ENCODE peak calls at places on chromosomes 12 and 14, in eight cellular contexts. U is fibroblast of lung, A is mammary epithelial cell, W is GM12878, J is HepG2, Y is HCT116, M is endothelial cell of umbilical vein, R is MM.1S. B is an unnamed sample. For H3K79me2 and H3K9me3, the result is how much of the 10 kb centered on the place peaks cover.

GRCh38 chr12:123928274-123928865 is 44.3 kb downstream of the CCDC92 start:
- DNase-seq in J (no peak), U (no peak), W (no peak), M (no peak), A (no peak), Y (no peak), R (peak), B (no peak)

GRCh38 chr14:53278602-53279506 is 125.7 kb upstream of the DDHD1 start:
- DNase-seq in A (peak), W (no peak), U (peak), Y (no peak), R (no peak), M (peak), J (peak), B (no peak)

GRCh38 chr14:75051556-75051899 is 261 bp upstream of the MLH3 start:
- DNase-seq in U (no peak), A (no peak), J (no peak), R (no peak), W (no peak), M (no peak), Y (no peak), B (no peak)

GRCh38 chr12:42692749-42693148 is 103.2 kb upstream of the PRICKLE1 start:
- DNase-seq in Y (no peak), W (no peak), U (no peak), J (no peak), R (no peak), A (no peak), M (no peak), B (no peak)

GRCh38 chr14:75274045-75274898 is 4.4 kb upstream of the FOS start:
- DNase-seq in W (no peak), U (no peak), A (no peak), R (no peak), J (no peak), M (no peak), Y (no peak), B (no peak)

GRCh38 chr12:84813780-84814663 is 98.6 kb downstream of the SLC6A15 start:
- DNase-seq in R (peak), Y (no peak), J (no peak), W (no peak), M (no peak), A (no peak), U (no peak), B (no peak)

GRCh38 chr14:46048127-46048526 is 603.5 kb downstream of the RPL10L start:
- DNase-seq in R (no peak), M (peak), Y (peak), J (peak), U (peak), A (peak), W (peak), B (no peak)

GRCh38 chr12:28497889-28498411 is 307.7 kb downstream of the CCDC91 start:
- DNase-seq in R (peak), W (peak), J (no peak), U (peak), M (peak), Y (peak), A (peak), B (peak)

GRCh38 chr12:52074006-52074405 is 4.2 kb downstream of the ATG101 start:
- DNase-seq in J (no peak), A (no peak), W (peak), Y (no peak), M (no peak), R (no peak), U (no peak), B (peak)

GRCh38 chr12:114501474-114501807 is 95.5 kb upstream of the TBX5 start:
- DNase-seq in M (no peak), Y (no peak), U (no peak), W (no peak), A (no peak), J (no peak), R (no peak), B (no peak)

GRCh38 chr12:65596514-65597010 is 227.7 kb upstream of the HMGA2 start:
- DNase-seq in J (no peak), Y (no peak), R (no peak), M (no peak), W (no peak), U (no peak), A (peak), B (peak)

GRCh38 chr12:69779928-69780327 is 41.3 kb downstream of the RAB3IP start:
- DNase-seq in Y (peak), M (peak), W (no peak), U (peak), R (no peak), A (peak), J (no peak), B (peak)

GRCh38 chr14:72965249-72965648 is 39.0 kb downstream of the DCAF4 start:
- DNase-seq in J (peak), R (no peak), M (no peak), U (peak), A (peak), W (no peak), Y (no peak), B (no peak)

GRCh38 chr12:115934877-115935276 is 342.6 kb downstream of the MED13L start:
- DNase-seq in M (no peak), R (no peak), A (no peak), J (no peak), W (no peak), Y (no peak), U (no peak), B (no peak)

GRCh38 chr14:103207038-103207403 is 83.8 kb downstream of the TNFAIP2 start:
- DNase-seq in A (no peak), W (no peak), J (no peak), Y (no peak), U (peak), M (no peak), R (no peak), B (peak)

GRCh38 chr12:3698218-3698974 is 54.5 kb downstream of the CRACR2A start:
- DNase-seq in W (no peak), Y (no peak), R (no peak), U (peak), M (peak), J (no peak), A (peak), B (peak)

GRCh38 chr12:466762-467161 is 7.0 kb downstream of the B4GALNT3 start:
- DNase-seq in A (no peak), M (no peak), J (no peak), U (no peak), W (no peak), R (no peak), Y (no peak), B (no peak)

GRCh38 chr14:23141706-23142467 is 22.8 kb upstream of the CEBPE start:
- DNase-seq in Y (no peak), A (peak), J (no peak), W (no peak), M (no peak), U (peak), R (no peak), B (peak)

GRCh38 chr12:6845395-6845794 is 4.7 kb downstream of the GNB3 start:
- DNase-seq in A (no peak), J (no peak), M (no peak), U (no peak), Y (no peak), W (no peak), R (no peak), B (peak)

GRCh38 chr14:27205036-27205435 is 607.2 kb upstream of the NOVA1 start:
- DNase-seq in R (no peak), U (no peak), W (no peak), Y (no peak), M (no peak), A (no peak), J (no peak), B (no peak)

GRCh38 chr12:30792648-30793499 is 38.1 kb upstream of the CAPRIN2 start:
- DNase-seq in U (peak), J (peak), W (no peak), A (peak), M (peak), Y (peak), R (no peak), B (peak)

GRCh38 chr12:104136577-104136976 is 1.4 kb downstream of the NFYB start:
- DNase-seq in M (peak), J (no peak), U (peak), R (no peak), W (no peak), Y (no peak), A (no peak), B (peak)

GRCh38 chr12:51200156-51200555 is 17.7 kb downstream of the POU6F1 start:
- DNase-seq in U (no peak), W (no peak), Y (no peak), A (no peak), M (no peak), R (no peak), J (no peak), B (no peak)

GRCh38 chr12:563250-563781 is 99.9 kb downstream of the NINJ2 start:
- DNase-seq in A (peak), R (no peak), W (no peak), M (no peak), Y (no peak), U (peak), J (no peak), B (peak)

GRCh38 chr14:52700701-52701172 is 5.4 kb upstream of the ERO1A start:
- DNase-seq in A (peak), R (no peak), Y (peak), W (no peak), U (no peak), M (peak), J (peak), B (no peak)

GRCh38 chr14:50067723-50068495 is 48.5 kb downstream of the VCPKMT start:
- DNase-seq in A (peak), R (no peak), W (no peak), M (peak), Y (peak), J (peak), U (peak), B (peak)

GRCh38 chr12:76863005-76863670 is 15.7 kb downstream of the CSRP2 start:
- DNase-seq in J (no peak), A (no peak), R (no peak), U (peak), M (no peak), W (no peak), Y (no peak), B (peak)

GRCh38 chr12:88816201-88816600 is 235.9 kb upstream of the KITLG start:
- DNase-seq in J (no peak), A (peak), U (peak), R (no peak), M (no peak), W (no peak), Y (no peak), B (no peak)

GRCh38 chr12:114425031-114425626 is 19.2 kb upstream of the TBX5 start:
- DNase-seq in A (no peak), R (no peak), M (no peak), W (no peak), U (no peak), Y (no peak), J (peak), B (no peak)

GRCh38 chr12:89351489-89352241 is 636 bp downstream of the DUSP6 start:
- DNase-seq in U (peak), R (peak), M (no peak), J (no peak), Y (no peak), A (no peak), W (no peak), B (no peak)

GRCh38 chr12:127785535-127785934 is 481.4 kb upstream of the TMEM132C start:
- DNase-seq in M (no peak), R (no peak), A (no peak), W (no peak), U (peak), Y (no peak), J (no peak), B (peak)

GRCh38 chr14:64682173-64682710 is 22.0 kb upstream of the PLEKHG3 start:
- DNase-seq in R (no peak), J (no peak), Y (no peak), A (peak), W (no peak), U (peak), M (peak), B (peak)

GRCh38 chr12:108519558-108519957 is 4.5 kb downstream of the FICD start:
- DNase-seq in W (no peak), M (no peak), J (no peak), A (no peak), U (no peak), R (no peak), Y (no peak), B (no peak)

GRCh38 chr12:70043490-70044138 is 199.6 kb upstream of the CNOT2 start:
- DNase-seq in W (no peak), R (no peak), Y (no peak), U (peak), M (no peak), J (no peak), A (peak), B (no peak)

GRCh38 chr14:68403191-68403781 is 389.6 kb downstream of the ZFP36L1 start:
- DNase-seq in W (no peak), J (no peak), A (no peak), Y (no peak), U (peak), M (peak), R (no peak), B (no peak)

GRCh38 chr12:25716842-25717241 is 163.8 kb upstream of the LMNTD1 start:
- DNase-seq in J (no peak), M (no peak), U (no peak), W (no peak), Y (no peak), A (no peak), R (no peak), B (no peak)

GRCh38 chr14:98404811-98405210 is 867.2 kb downstream of the BCL11B start:
- DNase-seq in U (no peak), A (no peak), Y (no peak), W (no peak), R (no peak), M (no peak), J (no peak), B (no peak)

DNA sequence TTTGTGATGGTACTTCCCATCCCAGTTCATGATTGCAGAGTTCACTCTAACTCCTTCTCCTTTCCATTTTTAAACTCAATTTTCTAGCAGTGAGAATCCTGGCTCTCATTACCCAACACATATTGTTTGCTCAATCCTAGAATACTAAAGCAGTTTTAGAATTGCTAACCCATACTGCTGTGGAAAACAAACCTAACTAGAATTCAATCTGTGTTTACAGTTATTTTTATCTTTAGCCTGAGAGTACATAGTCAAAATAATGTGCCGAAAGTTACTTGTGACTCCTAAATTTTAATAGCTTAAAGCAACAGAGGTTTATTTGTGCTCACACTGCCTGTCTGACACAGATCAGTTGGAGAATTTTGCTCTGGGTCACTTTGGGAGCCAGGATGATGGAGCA is 508.1 kb downstream of the AACS start:
- DNase-seq in A (no peak), R (no peak), W (no peak), Y (no peak), J (no peak), U (no peak), M (no peak), B (no peak)
- H2AFZ ChIP-seq in A (no peak), R (no peak), W (no peak), Y (no peak), J (no peak), U (no peak), M (no peak), B (no peak)

DNA sequence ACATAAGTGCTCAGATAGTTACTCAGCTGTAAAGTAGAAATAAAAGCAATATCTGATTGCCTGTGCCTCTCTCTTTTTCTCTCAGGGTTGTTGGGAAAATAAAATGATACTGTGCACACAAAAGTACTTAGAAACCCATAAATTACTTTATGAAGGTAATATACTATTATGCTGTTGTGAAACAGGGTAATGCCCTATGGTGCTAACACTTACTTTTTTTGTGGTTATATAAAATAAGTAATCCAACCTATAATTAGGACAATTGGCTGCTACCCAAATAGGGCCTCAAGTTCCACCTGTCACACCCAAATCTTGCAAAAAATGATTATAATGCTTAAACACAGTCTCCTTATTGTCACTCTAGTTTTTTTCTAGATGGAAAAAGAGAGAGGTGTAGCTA is 50.6 kb downstream of the DAAM1 start:
- DNase-seq in W (no peak), Y (no peak), M (no peak), U (no peak), J (no peak), R (no peak), A (no peak), B (no peak)
- H3K79me2 ChIP-seq in W (under half), Y (under half), M (under half), U (under half), J (under half), R (under half), A (half or more), B (under half)

GRCh38 chr12:58285551-58285950 is 344.2 kb downstream of the ATP23 start:
- DNase-seq in W (no peak), M (no peak), J (no peak), A (no peak), Y (no peak), R (no peak), U (no peak), B (no peak)

GRCh38 chr12:58283553-58283952 is 342.2 kb downstream of the ATP23 start:
- DNase-seq in Y (no peak), R (no peak), M (no peak), J (no peak), A (no peak), W (no peak), U (peak), B (no peak)

GRCh38 chr12:58291106-58291505 is 349.7 kb downstream of the ATP23 start:
- DNase-seq in M (no peak), J (peak), U (no peak), Y (no peak), W (no peak), R (peak), A (no peak), B (no peak)

GRCh38 chr12:58288191-58288590 is 346.8 kb downstream of the ATP23 start:
- DNase-seq in A (no peak), R (no peak), W (no peak), J (no peak), Y (no peak), U (peak), M (no peak), B (no peak)

DNA sequence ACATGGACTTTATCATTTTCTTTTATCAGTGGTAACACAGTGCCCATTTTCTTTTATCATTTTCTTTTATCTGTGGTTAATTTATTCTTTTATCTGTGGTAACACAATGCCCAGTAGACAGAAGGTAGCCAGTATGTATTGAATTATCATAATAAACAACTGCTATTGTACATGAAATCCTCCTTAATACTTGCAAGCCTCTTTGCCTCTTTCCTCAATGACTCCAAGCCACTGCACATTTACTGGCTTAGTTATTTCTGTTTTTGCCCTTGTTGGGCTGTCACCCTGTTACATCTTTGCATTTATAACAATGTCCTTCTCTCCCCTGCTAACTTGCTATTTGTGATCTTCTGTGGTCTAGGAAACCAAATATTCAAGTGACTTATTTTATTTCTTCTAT is 345.0 kb downstream of the ATP23 start:
- DNase-seq in Y (no peak), R (no peak), A (no peak), M (no peak), W (no peak), J (no peak), U (no peak), B (no peak)
- H3K9me3 ChIP-seq in Y (under half), R (under half), A (under half), M (under half), W (under half), J (under half), U (under half), B (under half)

GRCh38 chr12:26832817-26833691 is at the start of gene ITPR2:
- DNase-seq in M (peak), U (peak), Y (peak), J (peak), A (peak), W (peak), R (peak), B (peak)

GRCh38 chr12:26833692-26834168 is 736 bp upstream of the ITPR2 start:
- DNase-seq in J (no peak), R (peak), A (peak), Y (no peak), W (no peak), U (peak), M (peak), B (peak)

GRCh38 chr12:26830358-26830757 is 2.6 kb downstream of the ITPR2 start:
- DNase-seq in R (no peak), J (no peak), Y (no peak), W (no peak), U (no peak), A (no peak), M (no peak), B (no peak)

GRCh38 chr12:26830783-26831601 is 2.0 kb downstream of the ITPR2 start:
- DNase-seq in A (no peak), U (no peak), R (no peak), J (no peak), W (no peak), Y (no peak), M (peak), B (no peak)

DNA sequence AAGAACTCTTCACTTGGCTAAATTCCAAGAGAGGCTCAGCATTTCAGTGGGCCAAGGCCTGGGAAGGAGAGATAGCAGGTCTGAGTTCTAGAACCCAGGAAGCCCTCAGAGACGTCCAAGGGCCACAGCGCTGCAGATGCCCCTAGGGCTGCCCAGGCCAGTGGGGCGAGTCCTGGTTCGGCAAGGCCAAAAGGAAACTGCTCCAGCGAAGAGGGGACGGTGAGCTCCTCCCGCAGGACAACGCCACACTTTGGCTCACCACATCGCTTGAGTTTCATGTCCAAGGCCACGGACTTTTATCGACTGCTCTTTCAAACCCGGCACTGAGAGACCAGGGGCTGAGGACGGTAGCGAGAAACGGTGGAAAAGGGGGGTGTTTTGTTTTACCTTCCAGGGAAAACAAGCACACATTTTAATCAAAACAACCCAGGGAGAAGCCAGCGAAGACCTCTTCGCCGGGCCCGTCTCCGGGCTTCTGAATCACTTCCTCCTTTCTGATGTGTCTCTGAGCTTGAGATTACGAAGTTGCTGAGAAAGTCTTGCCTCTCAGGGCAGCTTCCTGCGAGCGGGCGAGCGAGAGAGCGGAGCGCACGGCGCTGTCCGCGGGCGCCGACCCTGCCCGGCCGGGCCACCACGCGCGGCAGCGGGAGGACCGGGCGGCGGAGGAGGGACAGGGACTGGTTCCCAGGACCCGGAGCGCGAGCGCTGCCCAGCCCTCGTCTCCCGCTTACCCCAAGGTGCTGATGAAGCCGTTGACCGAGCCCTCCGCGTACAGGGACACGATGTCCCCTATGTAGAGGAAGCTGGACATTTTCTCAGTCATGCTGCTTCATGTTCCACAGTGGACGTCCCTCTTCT is 806 bp downstream of the ITPR2 start:
- DNase-seq in Y (peak), R (peak), U (peak), M (peak), A (peak), J (peak), W (no peak), B (peak)
- H2AFZ ChIP-seq in Y (peak), R (peak), U (peak), M (peak), A (peak), J (no peak), W (peak), B (peak)

DNA sequence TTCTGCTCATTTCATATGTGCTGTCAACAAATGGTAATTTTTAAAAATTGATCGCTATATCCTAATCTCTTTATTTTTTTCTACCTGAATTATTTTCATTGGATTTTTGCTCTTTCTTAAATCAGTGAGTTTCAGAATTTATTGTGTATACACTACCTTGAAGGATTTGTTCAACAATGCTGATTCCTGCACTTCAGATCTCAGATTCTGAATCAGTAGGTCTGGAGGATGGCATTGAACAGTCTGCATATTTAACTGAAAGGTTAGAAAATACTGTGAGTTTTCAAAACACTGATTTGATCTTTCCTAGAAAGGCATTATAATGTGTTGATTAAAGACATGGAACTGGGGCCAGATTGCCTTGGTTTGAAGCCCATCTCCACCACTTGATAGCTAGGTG is 1.6 kb downstream of the G2E3 start:
- DNase-seq in U (no peak), W (no peak), R (no peak), A (no peak), Y (no peak), M (no peak), J (no peak), B (no peak)
- H3K79me2 ChIP-seq in U (half or more), W (half or more), R (half or more), A (half or more), Y (half or more), M (half or more), J (half or more), B (half or more)